ENCODE peak calls at places on chromosomes 16 and 17, in six cellular contexts. C is cardiac fibroblast, J is fibroblast of the aortic adventitia, M is omental fat pad, V is Peyer's patch, P is pancreas. D is an unnamed sample.

GRCh38 chr16:56145369-56145768 is 45.9 kb upstream of the GNAO1 start:
- DNase-seq in C (no peak), J (no peak), M (no peak), P (no peak), V (no peak), D (no peak)

GRCh38 chr16:81266680-81267095 is 28.2 kb downstream of the BCO1 start:
- DNase-seq in V (peak; percentile 72), P (no peak), M (no peak), C (no peak), J (no peak), D (no peak)

GRCh38 chr17:77923135-77923534 is 35.4 kb upstream of the TNRC6C start:
- DNase-seq in C (peak; percentile 11), M (no peak), P (no peak), V (no peak), J (no peak), D (no peak)

GRCh38 chr16:54285414-54286066 is 1.0 kb downstream of the IRX3 start:
- DNase-seq in C (peak; percentile 49), V (no peak), J (peak; percentile 43), P (peak; percentile 63), M (no peak), D (no peak)

GRCh38 chr17:50318551-50319310 is 27.2 kb upstream of the XYLT2 start:
- DNase-seq in M (no peak), J (no peak), C (no peak), P (peak; percentile 24), V (no peak), D (no peak)

GRCh38 chr17:75011788-75012319 is 616 bp upstream of the MRPL58 start:
- DNase-seq in C (peak; percentile 85), P (no peak), M (no peak), V (peak; percentile 53), J (peak; percentile 85), D (peak; percentile 32)

GRCh38 chr16:30063893-30064745 is 1.4 kb upstream of the ALDOA start:
- DNase-seq in V (peak; percentile 68), C (peak; percentile 57), P (peak; percentile 82), M (peak; percentile 59), J (peak; percentile 56), D (peak; percentile 43)

GRCh38 chr17:11795906-11796305 is 197.6 kb downstream of the DNAH9 start:
- DNase-seq in P (no peak), J (no peak), M (no peak), C (no peak), V (no peak), D (no peak)

GRCh38 chr16:50093607-50094570 is 28.1 kb downstream of the HEATR3 start:
- DNase-seq in J (no peak), M (peak; percentile 29), V (no peak), P (no peak), C (peak; percentile 24), D (peak; percentile 48)

GRCh38 chr16:76970087-76970744 is 220.8 kb upstream of the MON1B start:
- DNase-seq in P (no peak), C (peak; percentile 22), V (no peak), M (no peak), J (peak; percentile 50), D (peak; percentile 60)

GRCh38 chr17:49969794-49970389 is 902 bp downstream of the DLX4 start:
- DNase-seq in V (no peak), P (no peak), C (no peak), J (no peak), M (no peak), D (no peak)

GRCh38 chr17:752002-752619 is at the start of gene GEMIN4:
- DNase-seq in V (peak; percentile 98), M (peak; percentile 88), P (peak; percentile 100), J (peak; percentile 82), C (peak; percentile 91), D (peak; percentile 92)

GRCh38 chr16:15777533-15778203 is 79.2 kb downstream of the MYH11 start:
- DNase-seq in V (no peak), C (peak; percentile 73), J (peak; percentile 62), P (no peak), M (no peak), D (peak; percentile 54)

GRCh38 chr16:1433756-1434155 is 2.9 kb downstream of the PERCC1 start:
- DNase-seq in P (peak; percentile 47), J (no peak), C (no peak), M (no peak), V (no peak), D (no peak)

DNA sequence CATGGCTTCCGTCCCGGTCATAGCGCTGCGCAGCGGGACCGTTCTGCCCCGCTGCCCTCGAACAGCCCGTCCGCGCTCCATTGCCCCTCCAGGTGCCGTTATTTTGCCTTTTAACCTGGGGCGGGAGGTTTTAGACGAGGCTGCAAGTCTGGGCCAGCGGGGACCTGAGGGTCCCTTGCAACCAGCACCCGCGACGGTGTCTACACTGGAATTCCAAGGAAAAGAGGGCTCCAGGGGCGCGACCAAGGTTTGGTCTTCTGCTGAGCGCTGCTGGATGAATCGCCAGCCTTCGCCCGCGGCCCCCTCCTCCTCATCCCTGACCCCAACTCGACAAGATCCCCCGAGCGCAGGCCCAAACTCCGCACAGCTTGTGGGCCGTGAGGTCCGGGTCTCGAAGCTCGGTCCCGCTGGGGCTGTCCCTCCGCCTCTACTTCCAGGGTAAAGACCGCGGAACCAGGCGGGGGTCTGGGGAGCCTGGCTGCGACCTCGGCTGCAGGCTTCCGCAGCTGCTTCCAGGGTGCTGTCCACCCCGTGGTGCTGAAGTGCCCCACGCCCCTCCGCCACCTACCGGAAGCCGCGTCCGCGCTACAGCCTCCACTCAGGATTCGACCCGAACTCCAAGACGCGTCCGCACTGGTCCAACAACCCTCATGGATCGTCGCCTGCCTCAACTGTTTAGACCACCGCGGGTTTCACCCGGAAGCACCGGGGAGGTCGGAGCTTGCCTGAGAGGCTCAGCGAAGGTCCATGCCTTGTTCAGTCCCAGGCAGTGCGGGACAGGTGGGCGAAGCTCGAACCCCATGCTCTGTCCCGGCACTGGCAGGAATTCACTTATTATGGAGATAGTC is 10.1 kb upstream of the CA4 start:
- DNase-seq in P (peak; percentile 89), C (peak; percentile 73), J (peak; percentile 62), M (peak; percentile 62), V (peak; percentile 83), D (peak; percentile 54)
- TF ChIP-seq CTCF in P (peak; percentile 43), C (peak; percentile 75), J (peak; percentile 84), M (no peak), V (peak; percentile 70), D (peak; percentile 35)

GRCh38 chr16:67928561-67929364 is 2.9 kb downstream of the CTRL start:
- DNase-seq in J (peak; percentile 60), C (peak; percentile 69), P (peak; percentile 86), V (peak; percentile 82), M (peak; percentile 56), D (peak; percentile 50)

GRCh38 chr16:67927131-67927941 is 4.3 kb downstream of the CTRL start:
- DNase-seq in C (no peak), J (no peak), P (no peak), M (no peak), V (no peak), D (no peak)

GRCh38 chr16:67928147-67928546 is 3.5 kb downstream of the CTRL start:
- DNase-seq in M (no peak), J (no peak), V (no peak), C (no peak), P (no peak), D (no peak)

GRCh38 chr16:67924140-67924906 is 7.3 kb downstream of the CTRL start:
- DNase-seq in P (no peak), J (no peak), M (no peak), V (no peak), C (no peak), D (no peak)

DNA sequence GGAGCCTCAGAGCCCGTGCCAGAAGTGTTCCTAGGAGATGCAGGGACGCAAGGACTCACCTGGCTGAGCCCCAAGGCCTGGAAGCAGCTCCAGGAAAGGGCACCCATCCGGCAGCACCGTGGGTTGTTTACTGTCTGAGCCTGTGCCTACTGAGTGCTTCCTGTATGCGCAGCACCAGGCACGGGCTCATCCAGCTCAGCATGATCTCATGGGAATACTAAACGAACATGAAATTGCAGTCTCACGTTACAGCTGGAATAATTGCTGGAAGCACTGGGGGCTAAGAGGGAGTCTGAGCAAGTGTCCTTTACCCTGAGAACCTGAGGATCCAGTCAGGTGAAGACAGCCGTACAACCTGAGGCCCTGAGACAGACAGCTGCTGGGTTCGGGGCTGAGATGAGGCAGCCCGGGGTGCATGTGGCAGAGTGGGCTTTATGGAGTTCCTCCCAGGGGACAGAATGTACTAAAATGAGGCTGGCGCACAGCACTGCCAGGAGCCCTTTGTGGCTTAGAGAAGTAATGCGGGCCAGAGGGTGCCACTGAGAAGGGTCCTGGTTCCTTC is 5.4 kb downstream of the CTRL start:
- DNase-seq in M (no peak), J (peak; percentile 34), P (no peak), C (no peak), V (no peak), D (peak; percentile 79)
- TF ChIP-seq CTCF in M (no peak), J (peak; percentile 20), P (no peak), C (peak; percentile 15), V (no peak), D (peak; percentile 17)

DNA sequence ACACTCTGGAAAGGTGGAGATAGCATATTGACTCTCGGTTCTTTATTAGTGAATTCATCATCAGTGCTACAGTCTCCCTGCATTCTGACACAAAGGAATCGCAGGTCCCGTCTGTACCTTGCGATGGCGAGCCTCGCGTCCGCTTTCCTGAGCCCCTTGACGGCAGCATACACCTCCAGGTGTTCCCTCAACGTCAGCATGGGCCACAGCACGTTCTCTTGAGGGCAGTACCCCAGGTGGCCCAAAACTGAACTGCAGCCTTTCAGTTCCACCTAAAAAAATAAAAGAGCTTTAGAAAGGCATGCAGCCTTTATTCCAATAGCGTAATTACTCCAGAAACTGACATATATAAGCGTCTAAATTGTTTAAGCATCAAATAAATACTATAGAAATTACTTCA is 24.2 kb upstream of the ABCA9 start:
- DNase-seq in C (no peak), P (no peak), V (no peak), M (no peak), J (no peak), D (no peak)
- TF ChIP-seq CTCF in C (peak; percentile 42), P (peak; percentile 18), V (peak; percentile 18), M (no peak), J (peak; percentile 45), D (peak; percentile 38)

DNA sequence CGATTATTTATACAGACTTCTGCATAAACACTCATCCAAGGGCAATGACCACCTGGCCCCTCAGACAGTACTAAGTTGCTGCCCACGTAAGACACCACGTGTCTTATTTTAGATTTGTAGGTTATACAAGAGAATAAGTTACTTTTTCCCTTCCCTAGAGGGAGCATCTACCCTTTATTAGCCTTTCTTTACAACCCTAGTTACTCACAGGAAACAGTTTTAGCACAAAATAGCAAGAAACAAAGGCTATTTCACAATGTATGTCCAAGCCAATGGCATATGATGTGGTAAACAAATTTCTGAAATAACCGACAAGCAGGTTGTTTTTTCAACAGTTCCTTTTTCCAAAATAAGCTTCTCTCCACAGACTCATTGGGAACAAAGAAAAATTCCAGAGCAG is 50.1 kb upstream of the ERN1 start:
- DNase-seq in P (no peak), C (peak; percentile 85), V (no peak), M (no peak), J (peak; percentile 83), D (peak; percentile 88)
- TF ChIP-seq CTCF in P (no peak), C (peak; percentile 41), V (no peak), M (no peak), J (peak; percentile 39), D (no peak)

GRCh38 chr16:27491894-27492587 is 57.7 kb downstream of the GTF3C1 start:
- DNase-seq in J (no peak), P (no peak), C (no peak), V (no peak), M (no peak), D (peak; percentile 37)

GRCh38 chr16:27489906-27490305 is 59.8 kb downstream of the GTF3C1 start:
- DNase-seq in V (no peak), C (no peak), J (no peak), M (no peak), P (no peak), D (no peak)

GRCh38 chr16:27495191-27495590 is 54.5 kb downstream of the GTF3C1 start:
- DNase-seq in C (peak; percentile 84), M (peak; percentile 62), J (peak; percentile 95), V (no peak), P (no peak), D (no peak)

GRCh38 chr16:27489421-27489820 is 60.3 kb downstream of the GTF3C1 start:
- DNase-seq in V (no peak), J (no peak), P (no peak), M (no peak), C (no peak), D (no peak)

GRCh38 chr16:27492588-27492979 is 57.1 kb downstream of the GTF3C1 start:
- DNase-seq in C (no peak), P (no peak), V (no peak), M (no peak), J (no peak), D (no peak)
- TF ChIP-seq CTCF in C (no peak), P (no peak), V (no peak), M (no peak), J (no peak), D (no peak)

D was measured in endothelial cell of umbilical vein.